ENCODE peak calls at places on chromosomes 1 and 21, in eight cellular contexts. One of them, this sample, is unnamed.
A peak's percentile ranks its signal among the peaks of the same experiment; 100 is the strongest.

GRCh38 chr1:205969229-205969628 is 26.0 kb upstream of the SLC26A9 start:
- DNase-seq in fibroblast of lung: no peak
- DNase-seq in HL-60: no peak
- DNase-seq in AG04450: no peak
- DNase-seq in neural progenitor cell: no peak
- DNase-seq in heart left ventricle: no peak
- DNase-seq in colonic mucosa: no peak
- DNase-seq in uterus: no peak
- DNase-seq in this sample: no peak

GRCh38 chr1:219805191-219805590 is 123.2 kb downstream of the SLC30A10 start:
- DNase-seq in fibroblast of lung: no peak
- DNase-seq in HL-60: no peak
- DNase-seq in AG04450: no peak
- DNase-seq in neural progenitor cell: no peak
- DNase-seq in heart left ventricle: no peak
- DNase-seq in colonic mucosa: no peak
- DNase-seq in uterus: no peak
- DNase-seq in this sample: no peak

GRCh38 chr1:68954841-68955240 is 458.0 kb upstream of the DEPDC1 start:
- DNase-seq in fibroblast of lung: no peak
- DNase-seq in HL-60: no peak
- DNase-seq in AG04450: no peak
- DNase-seq in neural progenitor cell: no peak
- DNase-seq in heart left ventricle: no peak
- DNase-seq in colonic mucosa: no peak
- DNase-seq in uterus: no peak
- DNase-seq in this sample: no peak

GRCh38 chr1:151596166-151596933 is 15.5 kb upstream of the SNX27 start:
- DNase-seq in fibroblast of lung: no peak
- DNase-seq in HL-60: no peak
- DNase-seq in AG04450: no peak
- DNase-seq in neural progenitor cell: no peak
- DNase-seq in heart left ventricle: no peak
- DNase-seq in colonic mucosa: no peak
- DNase-seq in uterus: no peak
- DNase-seq in this sample: peak; percentile 27

GRCh38 chr21:44702111-44702972 is 5.4 kb downstream of the KRTAP10-12 start:
- DNase-seq in fibroblast of lung: no peak
- DNase-seq in HL-60: no peak
- DNase-seq in AG04450: no peak
- DNase-seq in neural progenitor cell: no peak
- DNase-seq in heart left ventricle: no peak
- DNase-seq in colonic mucosa: peak; percentile 12
- DNase-seq in uterus: peak; percentile 10
- DNase-seq in this sample: no peak

GRCh38 chr1:114152211-114153050 is 1.2 kb downstream of the SYT6 start:
- DNase-seq in fibroblast of lung: peak; percentile 29
- DNase-seq in HL-60: no peak
- DNase-seq in AG04450: no peak
- DNase-seq in neural progenitor cell: peak; percentile 75
- DNase-seq in heart left ventricle: no peak
- DNase-seq in colonic mucosa: no peak
- DNase-seq in uterus: peak; percentile 40
- DNase-seq in this sample: peak; percentile 54

GRCh38 chr1:82446955-82447354 is 646.2 kb downstream of the ADGRL2 start:
- DNase-seq in fibroblast of lung: no peak
- DNase-seq in HL-60: no peak
- DNase-seq in AG04450: no peak
- DNase-seq in neural progenitor cell: no peak
- DNase-seq in heart left ventricle: no peak
- DNase-seq in colonic mucosa: no peak
- DNase-seq in uterus: no peak
- DNase-seq in this sample: no peak

GRCh38 chr1:44801491-44802305 is 1.5 kb downstream of the PLK3 start:
- DNase-seq in fibroblast of lung: no peak
- DNase-seq in HL-60: no peak
- DNase-seq in AG04450: no peak
- DNase-seq in neural progenitor cell: no peak
- DNase-seq in heart left ventricle: peak; percentile 67
- DNase-seq in colonic mucosa: no peak
- DNase-seq in uterus: peak; percentile 36
- DNase-seq in this sample: peak; percentile 42

GRCh38 chr1:4284976-4285375 is 369.4 kb upstream of the AJAP1 start:
- DNase-seq in fibroblast of lung: no peak
- DNase-seq in HL-60: no peak
- DNase-seq in AG04450: no peak
- DNase-seq in neural progenitor cell: no peak
- DNase-seq in heart left ventricle: no peak
- DNase-seq in colonic mucosa: no peak
- DNase-seq in uterus: no peak
- DNase-seq in this sample: no peak

GRCh38 chr1:63732666-63733065 is 41.2 kb upstream of the ROR1 start:
- DNase-seq in fibroblast of lung: peak; percentile 38
- DNase-seq in HL-60: no peak
- DNase-seq in AG04450: no peak
- DNase-seq in neural progenitor cell: no peak
- DNase-seq in heart left ventricle: no peak
- DNase-seq in colonic mucosa: no peak
- DNase-seq in uterus: no peak
- DNase-seq in this sample: peak; percentile 26

GRCh38 chr21:38476385-38476784 is 21.9 kb downstream of the ERG start:
- DNase-seq in fibroblast of lung: no peak
- DNase-seq in HL-60: peak; percentile 58
- DNase-seq in AG04450: no peak
- DNase-seq in neural progenitor cell: no peak
- DNase-seq in heart left ventricle: no peak
- DNase-seq in colonic mucosa: no peak
- DNase-seq in uterus: no peak
- DNase-seq in this sample: peak; percentile 47

GRCh38 chr1:31579374-31579773 is 3.1 kb downstream of the TINAGL1 start:
- DNase-seq in fibroblast of lung: peak; percentile 47
- DNase-seq in HL-60: no peak
- DNase-seq in AG04450: no peak
- DNase-seq in neural progenitor cell: no peak
- DNase-seq in heart left ventricle: peak; percentile 74
- DNase-seq in colonic mucosa: no peak
- DNase-seq in uterus: peak; percentile 44
- DNase-seq in this sample: peak; percentile 49

GRCh38 chr1:21335750-21336168 is 45.5 kb upstream of the ECE1 start:
- DNase-seq in fibroblast of lung: no peak
- DNase-seq in HL-60: no peak
- DNase-seq in AG04450: no peak
- DNase-seq in neural progenitor cell: no peak
- DNase-seq in heart left ventricle: peak; percentile 46
- DNase-seq in colonic mucosa: no peak
- DNase-seq in uterus: no peak
- DNase-seq in this sample: no peak

GRCh38 chr21:40853956-40854688 is 7.2 kb upstream of the DSCAM start:
- DNase-seq in fibroblast of lung: no peak
- DNase-seq in HL-60: no peak
- DNase-seq in AG04450: no peak
- DNase-seq in neural progenitor cell: no peak
- DNase-seq in heart left ventricle: no peak
- DNase-seq in colonic mucosa: no peak
- DNase-seq in uterus: no peak
- DNase-seq in this sample: no peak

GRCh38 chr21:40847956-40848355 is 998 bp upstream of the DSCAM start:
- DNase-seq in fibroblast of lung: no peak
- DNase-seq in HL-60: no peak
- DNase-seq in AG04450: no peak
- DNase-seq in neural progenitor cell: peak; percentile 31
- DNase-seq in heart left ventricle: no peak
- DNase-seq in colonic mucosa: no peak
- DNase-seq in uterus: no peak
- DNase-seq in this sample: no peak

GRCh38 chr21:40850071-40850470 is 3.1 kb upstream of the DSCAM start:
- DNase-seq in fibroblast of lung: no peak
- DNase-seq in HL-60: peak; percentile 67
- DNase-seq in AG04450: no peak
- DNase-seq in neural progenitor cell: no peak
- DNase-seq in heart left ventricle: no peak
- DNase-seq in colonic mucosa: no peak
- DNase-seq in uterus: no peak
- DNase-seq in this sample: no peak

GRCh38 chr21:40851749-40852148 is 4.8 kb upstream of the DSCAM start:
- DNase-seq in fibroblast of lung: no peak
- DNase-seq in HL-60: no peak
- DNase-seq in AG04450: no peak
- DNase-seq in neural progenitor cell: no peak
- DNase-seq in heart left ventricle: no peak
- DNase-seq in colonic mucosa: no peak
- DNase-seq in uterus: no peak
- DNase-seq in this sample: no peak

DNA sequence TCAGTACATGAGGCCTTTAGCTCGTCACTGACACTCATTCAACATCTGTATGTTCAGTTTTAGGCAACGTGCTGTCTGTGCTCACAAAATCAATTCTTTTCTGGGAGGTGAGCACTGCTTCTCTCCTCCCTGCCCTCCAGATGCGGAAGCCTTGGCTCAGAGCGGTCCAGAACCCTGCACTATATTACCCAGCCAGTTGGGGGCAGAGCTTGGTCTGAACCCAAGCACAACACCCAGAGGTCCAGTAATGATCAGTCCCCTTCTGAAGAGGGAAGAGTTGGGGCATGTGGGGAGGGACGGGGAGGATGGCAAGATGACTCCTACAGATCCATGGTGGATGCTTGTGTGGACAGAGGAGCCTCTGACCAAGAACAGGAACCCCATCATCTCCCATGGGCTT is 5.6 kb upstream of the DSCAM start:
- DNase-seq in fibroblast of lung: no peak
- DNase-seq in HL-60: no peak
- DNase-seq in AG04450: no peak
- DNase-seq in neural progenitor cell: no peak
- DNase-seq in heart left ventricle: no peak
- DNase-seq in colonic mucosa: no peak
- DNase-seq in uterus: no peak
- DNase-seq in this sample: no peak
- TF ChIP-seq CTCF in fibroblast of lung: no peak
- TF ChIP-seq CTCF in HL-60: no peak
- TF ChIP-seq CTCF in AG04450: no peak
- TF ChIP-seq CTCF in neural progenitor cell: peak; percentile 24
- TF ChIP-seq CTCF in heart left ventricle: no peak
- TF ChIP-seq CTCF in colonic mucosa: no peak
- TF ChIP-seq CTCF in uterus: no peak
- TF ChIP-seq CTCF in this sample: no peak

GRCh38 chr1:204612326-204612725 is 73.2 kb downstream of the LRRN2 start:
- DNase-seq in fibroblast of lung: no peak
- DNase-seq in HL-60: no peak
- DNase-seq in AG04450: no peak
- DNase-seq in neural progenitor cell: no peak
- DNase-seq in heart left ventricle: no peak
- DNase-seq in colonic mucosa: no peak
- DNase-seq in uterus: no peak
- DNase-seq in this sample: no peak
- H3K27me3 ChIP-seq in fibroblast of lung: peaks cover 50% of the 10 kb centered on the region
- H3K27me3 ChIP-seq in HL-60: no peaks in the 10 kb centered on the region
- H3K27me3 ChIP-seq in AG04450: peaks cover 35% of the 10 kb centered on the region
- H3K27me3 ChIP-seq in neural progenitor cell: no peaks in the 10 kb centered on the region
- H3K27me3 ChIP-seq in heart left ventricle: peaks cover 4% of the 10 kb centered on the region
- H3K27me3 ChIP-seq in colonic mucosa: no peaks in the 10 kb centered on the region
- H3K27me3 ChIP-seq in uterus: no peaks in the 10 kb centered on the region
- H3K27me3 ChIP-seq in this sample: peaks cover 41% of the 10 kb centered on the region

GRCh38 chr1:167714098-167714850 is 7.5 kb upstream of the MPZL1 start:
- DNase-seq in fibroblast of lung: peak; percentile 86
- DNase-seq in HL-60: peak; percentile 60
- DNase-seq in AG04450: peak; percentile 63
- DNase-seq in neural progenitor cell: peak; percentile 87
- DNase-seq in heart left ventricle: peak; percentile 93
- DNase-seq in colonic mucosa: peak; percentile 96
- DNase-seq in uterus: peak; percentile 94
- DNase-seq in this sample: peak; percentile 86
- TF ChIP-seq CTCF in fibroblast of lung: no peak
- TF ChIP-seq CTCF in HL-60: no peak
- TF ChIP-seq CTCF in AG04450: no peak
- TF ChIP-seq CTCF in neural progenitor cell: no peak
- TF ChIP-seq CTCF in heart left ventricle: no peak
- TF ChIP-seq CTCF in colonic mucosa: no peak
- TF ChIP-seq CTCF in uterus: no peak
- TF ChIP-seq CTCF in this sample: no peak

DNA sequence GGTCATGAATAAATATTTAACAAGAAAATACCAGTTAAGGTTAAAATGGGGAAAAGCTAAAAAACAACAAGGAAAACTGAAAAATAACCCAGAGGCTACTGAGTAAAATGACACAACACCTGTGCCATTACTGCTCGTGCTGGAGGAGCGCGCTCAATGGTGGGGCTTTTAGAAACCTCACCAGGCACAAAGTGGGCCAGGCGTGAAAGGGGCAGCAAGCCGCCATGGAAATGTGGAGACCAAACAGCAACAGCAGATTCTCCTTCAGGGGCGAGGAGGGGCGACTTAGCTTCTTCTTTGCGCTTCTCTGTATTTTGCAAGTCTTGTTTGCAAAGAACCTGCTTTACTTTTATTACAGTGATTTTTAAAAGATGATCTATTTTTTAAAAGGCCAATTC is 18.9 kb upstream of the SPATC1L start:
- DNase-seq in fibroblast of lung: no peak
- DNase-seq in HL-60: no peak
- DNase-seq in AG04450: no peak
- DNase-seq in neural progenitor cell: no peak
- DNase-seq in heart left ventricle: no peak
- DNase-seq in colonic mucosa: no peak
- DNase-seq in uterus: no peak
- DNase-seq in this sample: no peak
- H3K27me3 ChIP-seq in fibroblast of lung: no peaks in the 10 kb centered on the region
- H3K27me3 ChIP-seq in HL-60: no peaks in the 10 kb centered on the region
- H3K27me3 ChIP-seq in AG04450: no peaks in the 10 kb centered on the region
- H3K27me3 ChIP-seq in neural progenitor cell: no peaks in the 10 kb centered on the region
- H3K27me3 ChIP-seq in heart left ventricle: no peaks in the 10 kb centered on the region
- H3K27me3 ChIP-seq in colonic mucosa: no peaks in the 10 kb centered on the region
- H3K27me3 ChIP-seq in uterus: no peaks in the 10 kb centered on the region
- H3K27me3 ChIP-seq in this sample: no peaks in the 10 kb centered on the region

GRCh38 chr1:155688318-155689121 is at the start of the genes DAP3 and YY1AP1:
- DNase-seq in fibroblast of lung: peak; percentile 88
- DNase-seq in HL-60: peak; percentile 79
- DNase-seq in AG04450: peak; percentile 55
- DNase-seq in neural progenitor cell: peak; percentile 93
- DNase-seq in heart left ventricle: peak; percentile 96
- DNase-seq in colonic mucosa: peak; percentile 93
- DNase-seq in uterus: peak; percentile 91
- DNase-seq in this sample: peak; percentile 94
- TF ChIP-seq CTCF in fibroblast of lung: no peak
- TF ChIP-seq CTCF in HL-60: no peak
- TF ChIP-seq CTCF in AG04450: no peak
- TF ChIP-seq CTCF in neural progenitor cell: peak; percentile 28
- TF ChIP-seq CTCF in heart left ventricle: no peak
- TF ChIP-seq CTCF in colonic mucosa: no peak
- TF ChIP-seq CTCF in uterus: peak; percentile 16
- TF ChIP-seq CTCF in this sample: no peak

GRCh38 chr1:1035291-1035931 is 15.5 kb downstream of the AGRN start:
- DNase-seq in fibroblast of lung: no peak
- DNase-seq in HL-60: no peak
- DNase-seq in AG04450: no peak
- DNase-seq in neural progenitor cell: no peak
- DNase-seq in heart left ventricle: no peak
- DNase-seq in colonic mucosa: no peak
- DNase-seq in uterus: no peak
- DNase-seq in this sample: no peak
- H3K27me3 ChIP-seq in fibroblast of lung: no peaks in the 10 kb centered on the region
- H3K27me3 ChIP-seq in HL-60: peaks cover 33% of the 10 kb centered on the region
- H3K27me3 ChIP-seq in AG04450: no peaks in the 10 kb centered on the region
- H3K27me3 ChIP-seq in neural progenitor cell: peaks cover 40% of the 10 kb centered on the region
- H3K27me3 ChIP-seq in heart left ventricle: no peaks in the 10 kb centered on the region
- H3K27me3 ChIP-seq in colonic mucosa: peaks cover 10% of the 10 kb centered on the region
- H3K27me3 ChIP-seq in uterus: peaks cover 8% of the 10 kb centered on the region
- H3K27me3 ChIP-seq in this sample: peaks cover 70% of the 10 kb centered on the region

This sample was measured in cardiac muscle cell.